ENCODE peak calls at places on chromosomes 3 and 15, in five cellular contexts. X is HCT116, N is GM23248, D is PC-3, J is neural progenitor cell. V is an unnamed sample.

GRCh38 chr3:53618946-53619345 is 124.5 kb downstream of the CACNA1D start:
- DNase-seq in X (no peak), D (no peak), N (no peak), J (no peak), V (no peak)

GRCh38 chr3:161371441-161372320 is at the start of gene SPTSSB:
- DNase-seq in N (peak; percentile 47), J (peak; percentile 83), X (peak; percentile 78), D (peak; percentile 96), V (peak; percentile 79)

GRCh38 chr15:49045691-49046112 is 544 bp downstream of the SECISBP2L start:
- DNase-seq in X (no peak), D (peak; percentile 31), N (peak; percentile 66), J (peak; percentile 68), V (peak; percentile 32)

GRCh38 chr3:20546636-20547035 is 360.6 kb upstream of the SGO1 start:
- DNase-seq in D (no peak), X (no peak), N (peak; percentile 4), J (no peak), V (no peak)

GRCh38 chr3:98567646-98568280 is 25.6 kb downstream of the CPOX start:
- DNase-seq in D (no peak), X (no peak), J (no peak), N (no peak), V (no peak)

GRCh38 chr15:51450001-51450400 is 108.5 kb downstream of the GLDN start:
- DNase-seq in D (peak; percentile 59), N (peak; percentile 3), X (peak; percentile 72), J (no peak), V (no peak)

GRCh38 chr3:149198611-149199010 is 23.0 kb downstream of the CP start:
- DNase-seq in N (peak; percentile 5), J (peak; percentile 72), D (no peak), X (no peak), V (no peak)

GRCh38 chr3:114155370-114155821 is 23.5 kb downstream of the DRD3 start:
- DNase-seq in D (peak; percentile 54), J (peak; percentile 61), X (peak; percentile 34), N (peak; percentile 47), V (peak; percentile 14)

GRCh38 chr15:22831473-22831872 is 7.0 kb upstream of the NIPA2 start:
- DNase-seq in N (peak; percentile 4), J (no peak), D (peak; percentile 25), X (no peak), V (no peak)

GRCh38 chr3:12545473-12545791 is at the start of gene MKRN2OS:
- DNase-seq in X (peak; percentile 29), J (peak; percentile 67), N (no peak), D (peak; percentile 98), V (peak; percentile 79)

GRCh38 chr15:49063402-49064280 is 17.4 kb upstream of the SECISBP2L start:
- DNase-seq in J (peak; percentile 31), N (no peak), X (no peak), D (no peak), V (no peak)

GRCh38 chr15:27767918-27768640 is 331.0 kb downstream of the OCA2 start:
- DNase-seq in D (no peak), X (no peak), N (no peak), J (peak; percentile 4), V (no peak)

GRCh38 chr3:191234216-191234615 is 35.2 kb downstream of the OSTN start:
- DNase-seq in X (no peak), D (no peak), N (no peak), J (no peak), V (no peak)

GRCh38 chr3:152331018-152331541 is 62.4 kb downstream of the MBNL1 start:
- DNase-seq in J (no peak), D (peak; percentile 98), X (peak; percentile 65), N (peak; percentile 92), V (peak; percentile 34)

GRCh38 chr15:41491889-41492288 is 1.8 kb upstream of the ITPKA start:
- DNase-seq in D (no peak), N (no peak), X (no peak), J (no peak), V (no peak)

GRCh38 chr3:125381743-125382142 is 6.6 kb upstream of the ZNF148 start:
- DNase-seq in J (no peak), X (no peak), D (peak; percentile 55), N (peak; percentile 67), V (peak; percentile 18)

GRCh38 chr3:11045536-11045935 is 53.0 kb downstream of the SLC6A1 start:
- DNase-seq in J (no peak), N (no peak), X (no peak), D (no peak), V (no peak)

GRCh38 chr3:54631507-54632280 is 296.2 kb downstream of the LRTM1 start:
- DNase-seq in D (no peak), N (no peak), J (no peak), X (no peak), V (no peak)

GRCh38 chr15:78049691-78050440 is 27.6 kb downstream of the TBC1D2B start:
- DNase-seq in X (no peak), N (peak; percentile 90), D (peak; percentile 9), J (no peak), V (peak; percentile 28)

GRCh38 chr15:86154705-86155104 is 75.0 kb downstream of the AGBL1 start:
- DNase-seq in N (no peak), D (no peak), X (no peak), J (no peak), V (no peak)

GRCh38 chr3:63051920-63052319 is 176.7 kb upstream of the CADPS start:
- DNase-seq in D (no peak), J (peak; percentile 8), X (no peak), N (peak; percentile 81), V (peak; percentile 37)

GRCh38 chr3:53216723-53217122 is 39.1 kb downstream of the TKT start:
- DNase-seq in D (no peak), X (no peak), J (peak; percentile 45), N (no peak), V (no peak)

GRCh38 chr3:188316723-188317070 is 162.7 kb downstream of the LPP start:
- DNase-seq in J (no peak), X (no peak), N (peak; percentile 80), D (no peak), V (no peak)

GRCh38 chr3:152159328-152159727 is 109.4 kb upstream of the MBNL1 start:
- DNase-seq in D (peak; percentile 93), N (peak; percentile 52), J (no peak), X (no peak), V (peak; percentile 16)

GRCh38 chr3:156582784-156583183 is 27.9 kb upstream of the SSR3 start:
- DNase-seq in N (peak; percentile 21), J (no peak), D (no peak), X (no peak), V (no peak)

DNA sequence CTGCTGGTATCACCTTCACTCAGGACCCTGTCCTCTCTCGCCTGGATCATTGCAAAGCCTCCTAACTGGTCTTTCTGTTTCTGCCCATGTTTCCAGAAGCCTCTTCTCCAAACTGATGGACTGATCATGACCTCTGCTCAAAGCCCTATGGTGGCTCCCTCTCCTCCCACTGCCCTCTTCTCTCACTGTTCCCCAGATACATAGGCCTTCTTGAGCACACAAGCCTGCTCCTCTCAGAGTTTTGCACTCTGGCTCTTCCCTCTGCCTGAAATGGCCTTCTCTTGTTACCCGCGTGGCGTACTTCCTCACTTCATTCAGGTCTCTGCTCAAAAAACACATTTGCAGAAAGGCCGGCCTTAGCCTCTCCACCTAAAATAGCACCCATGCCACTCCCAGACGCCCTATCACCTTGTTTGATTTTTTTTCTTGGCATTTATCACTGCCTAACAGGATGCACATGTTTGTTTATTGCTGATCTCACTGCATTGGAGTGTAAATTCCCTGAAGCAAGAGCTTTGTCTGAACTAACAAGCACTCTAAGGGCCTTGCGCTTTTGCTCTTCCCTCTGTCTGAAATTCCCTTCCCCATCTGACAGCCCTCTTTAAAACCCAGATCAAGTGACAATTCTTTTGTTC is 1.4 kb upstream of the ETFA start:
- DNase-seq in N (peak; percentile 36), J (no peak), D (peak; percentile 97), X (no peak), V (no peak)
- TF ChIP-seq EZH2phosphoT487 in N (no peak), J (no peak), D (no peak), X (no peak), V (no peak)

GRCh38 chr3:16743276-16743675 is 138.1 kb upstream of the DAZL start:
- DNase-seq in D (peak; percentile 46), J (no peak), N (no peak), X (no peak), V (no peak)
- TF ChIP-seq EZH2phosphoT487 in D (no peak), J (no peak), N (no peak), X (no peak), V (no peak)

DNA sequence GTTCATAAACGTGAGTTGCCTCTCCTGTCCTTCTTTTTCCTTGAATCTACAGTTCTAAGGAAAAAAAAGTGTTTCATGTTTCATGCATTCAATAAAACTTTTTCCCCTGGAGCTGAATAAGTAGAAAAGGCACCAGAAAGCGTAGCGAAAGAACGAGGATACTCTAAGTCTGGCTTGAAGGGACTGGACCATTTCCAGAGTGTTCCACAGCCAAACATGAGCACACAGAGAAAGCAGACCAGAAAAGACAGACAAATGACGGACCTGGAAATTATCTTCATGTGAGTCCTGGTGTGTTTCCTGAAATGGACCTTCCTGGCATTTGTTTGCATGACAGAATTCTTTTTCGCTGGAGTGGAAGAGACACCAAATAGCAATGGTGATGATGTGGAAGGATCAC is 204.7 kb downstream of the SV2B start:
- DNase-seq in N (peak; percentile 2), X (no peak), J (no peak), D (no peak), V (no peak)
- TF ChIP-seq EZH2phosphoT487 in N (no peak), X (no peak), J (no peak), D (no peak), V (no peak)

GRCh38 chr3:50650018-50650417 is 24.7 kb upstream of the DOCK3 start:
- DNase-seq in D (no peak), J (no peak), X (no peak), N (no peak), V (no peak)

GRCh38 chr3:50651445-50651844 is 23.3 kb upstream of the DOCK3 start:
- DNase-seq in X (no peak), N (no peak), J (no peak), D (no peak), V (no peak)

GRCh38 chr3:50648297-50648696 is 26.4 kb upstream of the DOCK3 start:
- DNase-seq in N (no peak), D (no peak), X (no peak), J (peak; percentile 35), V (no peak)

GRCh38 chr3:50648944-50649343 is 25.8 kb upstream of the DOCK3 start:
- DNase-seq in N (no peak), D (no peak), X (no peak), J (no peak), V (no peak)

GRCh38 chr3:50649451-50649931 is 25.2 kb upstream of the DOCK3 start:
- DNase-seq in J (no peak), N (no peak), D (no peak), X (no peak), V (no peak)
- TF ChIP-seq EZH2phosphoT487 in J (no peak), N (no peak), D (no peak), X (no peak), V (no peak)

DNA sequence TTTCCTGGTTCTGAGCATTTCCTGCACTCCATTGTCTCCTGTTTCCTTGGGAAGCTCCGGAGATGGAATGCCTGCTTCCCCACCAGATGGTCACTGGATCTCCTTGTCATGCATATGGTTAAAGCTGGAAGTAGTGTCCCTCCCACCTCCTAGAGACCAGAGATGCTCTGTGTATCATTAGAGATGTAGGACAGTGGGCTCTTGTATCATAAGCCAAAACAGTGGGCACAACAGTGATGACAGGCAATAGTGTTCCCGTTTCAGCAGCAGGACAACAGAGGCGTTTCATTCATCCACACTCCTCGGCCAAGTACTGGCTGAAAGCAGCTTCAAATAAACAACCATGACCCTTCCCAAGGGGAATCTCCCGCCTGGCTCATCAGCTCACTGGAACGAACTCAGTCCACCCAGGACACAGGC is 136.2 kb upstream of the EIF1B start:
- DNase-seq in N (no peak), D (no peak), X (no peak), J (no peak), V (no peak)
- TF ChIP-seq EZH2phosphoT487 in N (no peak), D (no peak), X (no peak), J (no peak), V (no peak)